ENCODE peak calls at places on chromosomes 1 and 21, in seven cellular contexts. Q is fibroblast of villous mesenchyme; K is KBM-7; H is activated gamma-delta T cell treated with anti-CD3 and anti-CD28 coated beads, Interleukin-2, amount 50 U/mL, for 16 hours; O is AG09309; C is A172; X is GDM1. F is an unnamed sample.
A peak's percentile ranks its signal among the peaks of the same experiment; 100 is the strongest.

GRCh38 chr1:67532452-67533216 is 102.4 kb upstream of the SERBP1 start:
- DNase-seq in O (peak; percentile 79), H (no peak), K (peak; percentile 83), X (peak; percentile 68), C (peak; percentile 72), Q (peak; percentile 85), F (no peak)

GRCh38 chr21:41816583-41817165 is 49.8 kb upstream of the RIPK4 start:
- DNase-seq in O (peak; percentile 4), Q (peak; percentile 57), H (peak; percentile 32), X (no peak), K (peak; percentile 58), C (peak; percentile 32), F (no peak)

GRCh38 chr1:178686407-178686806 is 38.6 kb upstream of the RALGPS2 start:
- DNase-seq in Q (no peak), K (no peak), C (no peak), H (no peak), O (no peak), X (no peak), F (no peak)

GRCh38 chr1:109370712-109371270 is 26.9 kb downstream of the SORT1 start:
- DNase-seq in C (peak; percentile 79), Q (peak; percentile 94), X (no peak), K (peak; percentile 65), H (no peak), O (peak; percentile 68), F (no peak)

GRCh38 chr1:96309783-96310182 is 411.8 kb upstream of the PTBP2 start:
- DNase-seq in H (no peak), C (peak; percentile 12), K (peak; percentile 21), O (peak; percentile 23), Q (peak; percentile 84), X (no peak), F (no peak)

GRCh38 chr1:226659641-226660040 is 79.4 kb downstream of the ITPKB start:
- DNase-seq in C (no peak), X (no peak), K (no peak), O (no peak), Q (no peak), H (no peak), F (no peak)

GRCh38 chr1:232477728-232478127 is 152.2 kb downstream of the SIPA1L2 start:
- DNase-seq in C (peak; percentile 96), O (peak; percentile 96), K (no peak), X (no peak), H (no peak), Q (peak; percentile 93), F (peak; percentile 43)

GRCh38 chr1:235990376-235990795 is 74.5 kb downstream of the NID1 start:
- DNase-seq in H (no peak), C (peak; percentile 94), Q (peak; percentile 98), O (no peak), K (no peak), X (no peak), F (no peak)

GRCh38 chr1:150069923-150070322 is 2.3 kb downstream of the VPS45 start:
- DNase-seq in Q (no peak), X (no peak), C (no peak), K (no peak), H (no peak), O (no peak), F (no peak)

GRCh38 chr1:243903023-243903422 is 53.0 kb upstream of the AKT3 start:
- DNase-seq in X (no peak), H (no peak), C (no peak), O (no peak), Q (no peak), K (no peak), F (no peak)

F was measured in RWPE2.